ENCODE peak calls at places on chromosomes 6 and 20, in nine cellular contexts. V is GM04503; I is T-helper 17 cell; Y is cardiac septum; N is COR-L47; E is activated CD4-positive, alpha-beta T cell treated with anti-CD3 and anti-CD28 coated beads, Interleukin-2, amount 10 ng/mL, durations not matched to agents 7 days and 5 days; W is NCI-H1092; J is type B pancreatic cell; P is dermis microvascular lymphatic vessel endothelial cell. S is an unnamed sample.

GRCh38 chr20:3805594-3806264 is 9.6 kb downstream of the CDC25B start:
- DNase-seq in I (no peak), V (no peak), P (no peak), N (no peak), W (no peak), E (no peak), Y (no peak), J (no peak), S (no peak)

GRCh38 chr6:148508401-148509151 is 165.9 kb downstream of the SASH1 start:
- DNase-seq in Y (no peak), N (no peak), W (no peak), J (no peak), P (no peak), V (no peak), I (no peak), E (no peak), S (peak)

GRCh38 chr6:159886270-159886669 is 4.5 kb upstream of the MAS1 start:
- DNase-seq in J (no peak), P (no peak), W (no peak), N (no peak), Y (no peak), E (no peak), V (no peak), I (no peak), S (no peak)

GRCh38 chr20:64053841-64054661 is 4.6 kb upstream of the SOX18 start:
- DNase-seq in V (no peak), W (no peak), E (no peak), N (no peak), I (no peak), P (peak), Y (peak), J (no peak), S (no peak)

GRCh38 chr6:42440027-42440426 is 11.7 kb downstream of the TRERF1 start:
- DNase-seq in P (no peak), W (no peak), N (no peak), Y (no peak), J (no peak), I (no peak), V (no peak), E (no peak), S (no peak)

GRCh38 chr6:157603314-157603940 is 219.6 kb upstream of the SNX9 start:
- DNase-seq in P (no peak), E (no peak), Y (no peak), V (no peak), J (no peak), I (no peak), N (no peak), W (no peak), S (no peak)

GRCh38 chr20:52622086-52622485 is 350.1 kb upstream of the TSHZ2 start:
- DNase-seq in V (no peak), E (no peak), W (no peak), I (no peak), P (no peak), N (no peak), J (no peak), Y (no peak), S (no peak)

GRCh38 chr6:32198866-32199265 is 6.4 kb upstream of the GPSM3 start:
- DNase-seq in J (no peak), Y (peak), N (no peak), V (no peak), E (no peak), I (no peak), P (no peak), W (no peak), S (no peak)

S was measured in anterior cingulate cortex.